ENCODE peak calls at places on chromosome 6, in eight cellular contexts. One of them, this sample, is unnamed.

GRCh38 chr6:55636406-55637102 is 57.6 kb upstream of the HMGCLL1 start:
- DNase-seq in aorta: no peak
- DNase-seq in H9: no peak
- DNase-seq in cardiac muscle cell: peak; percentile 3
- DNase-seq in heart left ventricle: no peak
- DNase-seq in hepatocyte: peak; percentile 34
- DNase-seq in upper lobe of right lung: no peak
- DNase-seq in RWPE2: no peak
- DNase-seq in this sample: peak; percentile 82

GRCh38 chr6:75230484-75231325 is 12.9 kb downstream of the COX7A2 start:
- DNase-seq in RWPE2: no peak
- DNase-seq in aorta: no peak
- DNase-seq in hepatocyte: peak; percentile 77
- DNase-seq in heart left ventricle: peak; percentile 29
- DNase-seq in cardiac muscle cell: peak; percentile 76
- DNase-seq in H9: no peak
- DNase-seq in upper lobe of right lung: no peak
- DNase-seq in this sample: peak; percentile 45

GRCh38 chr6:24522090-24522820 is 27.5 kb downstream of the ALDH5A1 start:
- DNase-seq in cardiac muscle cell: peak; percentile 36
- DNase-seq in heart left ventricle: no peak
- DNase-seq in RWPE2: no peak
- DNase-seq in hepatocyte: no peak
- DNase-seq in H9: no peak
- DNase-seq in aorta: no peak
- DNase-seq in upper lobe of right lung: no peak
- DNase-seq in this sample: peak; percentile 27

GRCh38 chr6:100503043-100503442 is 38.3 kb upstream of the SIM1 start:
- DNase-seq in aorta: no peak
- DNase-seq in H9: no peak
- DNase-seq in cardiac muscle cell: no peak
- DNase-seq in heart left ventricle: no peak
- DNase-seq in RWPE2: no peak
- DNase-seq in hepatocyte: no peak
- DNase-seq in upper lobe of right lung: no peak
- DNase-seq in this sample: no peak

GRCh38 chr6:30763618-30764489 is 19.5 kb upstream of the IER3 start:
- DNase-seq in cardiac muscle cell: peak; percentile 65
- DNase-seq in hepatocyte: peak; percentile 70
- DNase-seq in upper lobe of right lung: no peak
- DNase-seq in RWPE2: no peak
- DNase-seq in heart left ventricle: no peak
- DNase-seq in aorta: no peak
- DNase-seq in H9: peak; percentile 59
- DNase-seq in this sample: peak; percentile 88

GRCh38 chr6:160030103-160030502 is 61.2 kb downstream of the IGF2R start:
- DNase-seq in upper lobe of right lung: peak; percentile 91
- DNase-seq in RWPE2: peak; percentile 84
- DNase-seq in aorta: peak; percentile 90
- DNase-seq in cardiac muscle cell: peak; percentile 96
- DNase-seq in H9: no peak
- DNase-seq in heart left ventricle: peak; percentile 89
- DNase-seq in hepatocyte: peak; percentile 86
- DNase-seq in this sample: peak; percentile 100

GRCh38 chr6:128731249-128732165 is 151.4 kb upstream of the LAMA2 start:
- DNase-seq in H9: peak; percentile 38
- DNase-seq in cardiac muscle cell: peak; percentile 68
- DNase-seq in heart left ventricle: no peak
- DNase-seq in hepatocyte: peak; percentile 45
- DNase-seq in upper lobe of right lung: no peak
- DNase-seq in RWPE2: no peak
- DNase-seq in aorta: no peak
- DNase-seq in this sample: peak; percentile 15

GRCh38 chr6:6659600-6660327 is 71.2 kb downstream of the LY86 start:
- DNase-seq in hepatocyte: no peak
- DNase-seq in H9: no peak
- DNase-seq in RWPE2: no peak
- DNase-seq in cardiac muscle cell: no peak
- DNase-seq in upper lobe of right lung: no peak
- DNase-seq in aorta: peak; percentile 69
- DNase-seq in heart left ventricle: peak; percentile 55
- DNase-seq in this sample: no peak

GRCh38 chr6:155187994-155188706 is 75.7 kb upstream of the CLDN20 start:
- DNase-seq in RWPE2: no peak
- DNase-seq in cardiac muscle cell: no peak
- DNase-seq in H9: no peak
- DNase-seq in upper lobe of right lung: no peak
- DNase-seq in aorta: no peak
- DNase-seq in heart left ventricle: peak; percentile 25
- DNase-seq in hepatocyte: peak; percentile 21
- DNase-seq in this sample: peak; percentile 49

GRCh38 chr6:39228992-39229767 is at the start of gene KCNK5:
- DNase-seq in hepatocyte: peak; percentile 93
- DNase-seq in heart left ventricle: peak; percentile 29
- DNase-seq in H9: peak; percentile 94
- DNase-seq in RWPE2: no peak
- DNase-seq in aorta: peak; percentile 80
- DNase-seq in cardiac muscle cell: peak; percentile 67
- DNase-seq in upper lobe of right lung: peak; percentile 94
- DNase-seq in this sample: peak; percentile 77

GRCh38 chr6:70676821-70677220 is 9.1 kb downstream of the SMAP1 start:
- DNase-seq in heart left ventricle: no peak
- DNase-seq in aorta: no peak
- DNase-seq in H9: no peak
- DNase-seq in upper lobe of right lung: no peak
- DNase-seq in hepatocyte: no peak
- DNase-seq in RWPE2: no peak
- DNase-seq in cardiac muscle cell: no peak
- DNase-seq in this sample: no peak

DNA sequence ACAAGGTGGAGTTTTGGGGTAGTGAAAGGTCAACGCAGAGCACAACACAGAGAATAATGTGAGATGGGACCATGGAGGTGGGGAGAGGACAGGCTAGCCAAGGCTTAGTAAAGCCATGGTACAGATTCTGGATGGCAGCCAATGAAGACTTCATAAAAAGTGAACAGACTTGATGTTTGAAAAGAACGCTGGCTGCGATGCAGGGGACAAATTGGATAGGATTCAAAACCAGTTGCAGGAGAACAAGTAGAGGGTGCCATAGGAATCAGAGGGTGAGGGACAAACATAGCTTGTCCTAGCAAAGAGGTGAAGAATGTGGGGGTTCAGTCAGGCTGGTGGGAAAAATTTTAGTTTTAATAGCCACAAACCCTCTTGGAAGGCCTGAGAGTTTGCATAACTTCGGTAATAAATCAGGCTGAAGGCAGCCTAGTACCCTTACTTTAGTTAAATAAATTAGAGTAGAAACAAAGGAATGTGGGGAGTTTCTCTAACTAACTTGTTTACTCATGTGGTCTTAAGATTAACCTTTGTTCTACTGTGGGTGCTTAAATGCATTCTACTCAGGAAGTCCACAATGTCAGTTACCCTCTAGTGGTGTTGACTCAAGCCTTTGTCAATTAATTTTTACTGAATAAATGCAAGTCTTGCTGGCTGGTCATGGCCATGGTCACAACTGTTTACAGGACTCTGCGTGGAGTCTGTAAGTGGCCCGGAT is 216.4 kb downstream of the C6orf118 start:
- DNase-seq in cardiac muscle cell: no peak
- DNase-seq in hepatocyte: no peak
- DNase-seq in heart left ventricle: no peak
- DNase-seq in upper lobe of right lung: no peak
- DNase-seq in RWPE2: no peak
- DNase-seq in H9: no peak
- DNase-seq in aorta: no peak
- DNase-seq in this sample: no peak
- H3K9me3 ChIP-seq in cardiac muscle cell: no peaks in the 10 kb centered on the region
- H3K9me3 ChIP-seq in hepatocyte: no peaks in the 10 kb centered on the region
- H3K9me3 ChIP-seq in heart left ventricle: peaks cover 5% of the 10 kb centered on the region
- H3K9me3 ChIP-seq in upper lobe of right lung: no peaks in the 10 kb centered on the region
- H3K9me3 ChIP-seq in RWPE2: peaks cover under 1% of the 10 kb centered on the region
- H3K9me3 ChIP-seq in H9: no peaks in the 10 kb centered on the region
- H3K9me3 ChIP-seq in aorta: peaks cover 2% of the 10 kb centered on the region
- H3K9me3 ChIP-seq in this sample: no peaks in the 10 kb centered on the region

DNA sequence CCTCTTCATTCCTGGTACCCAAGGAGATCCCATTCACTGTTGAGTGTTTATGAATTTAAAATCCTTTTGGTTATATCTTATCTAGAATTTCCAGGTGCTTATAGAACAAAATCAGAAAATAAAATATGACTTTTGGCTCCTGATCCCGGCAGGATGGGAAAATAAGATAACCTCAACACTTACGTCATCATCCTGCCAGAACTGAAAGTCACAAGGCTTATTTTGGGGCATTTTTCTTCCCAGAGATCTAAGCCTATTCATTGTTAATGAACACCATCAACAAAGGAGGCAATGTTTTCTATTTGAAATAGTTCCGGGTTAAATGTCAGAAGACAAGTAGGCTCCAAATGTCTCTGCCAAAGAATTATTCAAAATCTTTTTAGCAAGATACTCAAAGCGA is 580.6 kb downstream of the TFAP2A start:
- DNase-seq in aorta: no peak
- DNase-seq in upper lobe of right lung: no peak
- DNase-seq in heart left ventricle: no peak
- DNase-seq in cardiac muscle cell: no peak
- DNase-seq in hepatocyte: no peak
- DNase-seq in H9: no peak
- DNase-seq in RWPE2: no peak
- DNase-seq in this sample: no peak
- H3K9me3 ChIP-seq in aorta: peaks cover 1% of the 10 kb centered on the region
- H3K9me3 ChIP-seq in upper lobe of right lung: no peaks in the 10 kb centered on the region
- H3K9me3 ChIP-seq in heart left ventricle: no peaks in the 10 kb centered on the region
- H3K9me3 ChIP-seq in cardiac muscle cell: no peaks in the 10 kb centered on the region
- H3K9me3 ChIP-seq in hepatocyte: no peaks in the 10 kb centered on the region
- H3K9me3 ChIP-seq in H9: no peaks in the 10 kb centered on the region
- H3K9me3 ChIP-seq in RWPE2: no peaks in the 10 kb centered on the region
- H3K9me3 ChIP-seq in this sample: no peaks in the 10 kb centered on the region

DNA sequence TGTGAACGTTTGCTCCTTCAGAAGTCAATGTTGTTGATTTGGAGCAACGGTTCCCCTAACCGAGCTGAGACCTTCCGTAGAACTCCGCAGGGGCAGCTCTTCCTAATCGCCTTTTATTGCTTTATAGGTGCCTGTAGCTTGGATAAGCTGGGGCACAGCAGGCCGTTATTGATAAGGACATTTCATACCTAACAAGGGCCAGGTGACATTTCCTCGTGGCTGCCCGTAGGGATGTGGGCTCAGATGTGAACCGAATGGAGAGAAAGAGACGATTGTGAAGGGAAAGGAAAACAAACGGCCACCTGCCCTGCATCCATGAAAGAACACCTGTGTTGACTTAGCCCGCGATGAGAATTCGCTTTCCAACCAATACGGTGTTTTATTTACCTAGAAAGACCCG is 53.3 kb upstream of the DACT2 start:
- DNase-seq in heart left ventricle: no peak
- DNase-seq in H9: no peak
- DNase-seq in RWPE2: no peak
- DNase-seq in cardiac muscle cell: no peak
- DNase-seq in upper lobe of right lung: peak; percentile 20
- DNase-seq in hepatocyte: no peak
- DNase-seq in aorta: no peak
- DNase-seq in this sample: no peak
- H3K9me3 ChIP-seq in heart left ventricle: no peaks in the 10 kb centered on the region
- H3K9me3 ChIP-seq in H9: no peaks in the 10 kb centered on the region
- H3K9me3 ChIP-seq in RWPE2: no peaks in the 10 kb centered on the region
- H3K9me3 ChIP-seq in cardiac muscle cell: no peaks in the 10 kb centered on the region
- H3K9me3 ChIP-seq in upper lobe of right lung: no peaks in the 10 kb centered on the region
- H3K9me3 ChIP-seq in hepatocyte: no peaks in the 10 kb centered on the region
- H3K9me3 ChIP-seq in aorta: no peaks in the 10 kb centered on the region
- H3K9me3 ChIP-seq in this sample: no peaks in the 10 kb centered on the region

GRCh38 chr6:23091795-23092194 is 522.4 kb downstream of the HDGFL1 start:
- DNase-seq in cardiac muscle cell: peak; percentile 29
- DNase-seq in hepatocyte: no peak
- DNase-seq in heart left ventricle: no peak
- DNase-seq in H9: no peak
- DNase-seq in RWPE2: no peak
- DNase-seq in aorta: no peak
- DNase-seq in upper lobe of right lung: no peak
- DNase-seq in this sample: no peak
- H3K9me3 ChIP-seq in cardiac muscle cell: no peaks in the 10 kb centered on the region
- H3K9me3 ChIP-seq in hepatocyte: no peaks in the 10 kb centered on the region
- H3K9me3 ChIP-seq in heart left ventricle: no peaks in the 10 kb centered on the region
- H3K9me3 ChIP-seq in H9: no peaks in the 10 kb centered on the region
- H3K9me3 ChIP-seq in RWPE2: no peaks in the 10 kb centered on the region
- H3K9me3 ChIP-seq in aorta: no peaks in the 10 kb centered on the region
- H3K9me3 ChIP-seq in upper lobe of right lung: no peaks in the 10 kb centered on the region
- H3K9me3 ChIP-seq in this sample: no peaks in the 10 kb centered on the region

DNA sequence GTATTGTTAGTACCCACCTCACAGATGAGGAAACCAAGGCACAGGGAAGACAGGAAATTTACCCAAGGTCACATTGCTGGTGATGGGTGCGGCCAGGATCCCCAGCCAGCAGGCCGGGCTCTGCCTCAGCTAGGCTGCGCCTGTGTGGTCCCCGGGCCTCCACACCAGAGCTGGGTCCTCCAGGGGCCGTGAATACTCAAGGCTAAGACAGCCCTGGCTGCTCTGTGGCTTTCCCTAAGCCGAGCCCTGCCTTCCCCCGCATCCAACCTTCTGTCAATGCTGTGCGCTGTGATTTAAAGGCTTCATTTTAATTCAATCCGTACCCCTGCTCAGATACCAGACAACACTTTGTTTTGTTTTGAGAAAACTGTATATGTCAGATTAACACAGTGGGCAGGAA is 246.7 kb downstream of the TTLL2 start:
- DNase-seq in H9: no peak
- DNase-seq in upper lobe of right lung: no peak
- DNase-seq in cardiac muscle cell: no peak
- DNase-seq in RWPE2: no peak
- DNase-seq in heart left ventricle: no peak
- DNase-seq in hepatocyte: no peak
- DNase-seq in aorta: no peak
- DNase-seq in this sample: peak; percentile 59
- H3K9me3 ChIP-seq in H9: no peaks in the 10 kb centered on the region
- H3K9me3 ChIP-seq in upper lobe of right lung: no peaks in the 10 kb centered on the region
- H3K9me3 ChIP-seq in cardiac muscle cell: no peaks in the 10 kb centered on the region
- H3K9me3 ChIP-seq in RWPE2: no peaks in the 10 kb centered on the region
- H3K9me3 ChIP-seq in heart left ventricle: no peaks in the 10 kb centered on the region
- H3K9me3 ChIP-seq in hepatocyte: no peaks in the 10 kb centered on the region
- H3K9me3 ChIP-seq in aorta: no peaks in the 10 kb centered on the region
- H3K9me3 ChIP-seq in this sample: no peaks in the 10 kb centered on the region

DNA sequence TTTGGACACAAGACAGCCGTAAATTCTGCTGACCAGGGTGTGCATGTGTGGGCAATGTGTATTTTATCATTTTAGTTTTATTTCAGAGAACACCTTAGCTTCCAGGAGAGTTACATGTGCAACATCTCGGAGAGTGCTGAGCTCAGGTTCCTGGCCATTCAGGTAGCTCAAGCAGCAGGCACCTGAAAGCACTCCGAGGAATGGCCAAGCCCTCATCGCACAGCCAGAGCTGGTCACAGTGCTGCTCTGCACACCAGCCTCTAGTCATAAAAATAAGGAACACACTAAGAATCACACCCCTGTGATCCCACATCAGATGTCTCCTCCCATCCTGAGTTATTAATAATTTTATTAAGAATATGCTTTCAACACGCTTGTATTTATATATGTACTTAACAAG is 36.2 kb upstream of the IRF4 start:
- DNase-seq in hepatocyte: no peak
- DNase-seq in upper lobe of right lung: no peak
- DNase-seq in RWPE2: no peak
- DNase-seq in aorta: no peak
- DNase-seq in cardiac muscle cell: no peak
- DNase-seq in H9: no peak
- DNase-seq in heart left ventricle: no peak
- DNase-seq in this sample: no peak
- H3K9me3 ChIP-seq in hepatocyte: no peaks in the 10 kb centered on the region
- H3K9me3 ChIP-seq in upper lobe of right lung: no peaks in the 10 kb centered on the region
- H3K9me3 ChIP-seq in RWPE2: no peaks in the 10 kb centered on the region
- H3K9me3 ChIP-seq in aorta: no peaks in the 10 kb centered on the region
- H3K9me3 ChIP-seq in cardiac muscle cell: peaks cover 2% of the 10 kb centered on the region
- H3K9me3 ChIP-seq in H9: peaks cover 65% of the 10 kb centered on the region
- H3K9me3 ChIP-seq in heart left ventricle: no peaks in the 10 kb centered on the region
- H3K9me3 ChIP-seq in this sample: no peaks in the 10 kb centered on the region

This sample was measured in SJCRH30.